ENCODE peak calls at places on chromosomes 5 and 9, in seven cellular contexts. F, B, K, H, E, U and R are unnamed samples.

GRCh38 chr5:137122075-137122474 is 377.1 kb downstream of the SPOCK1 start:
- DNase-seq in B (no peak), F (no peak), U (no peak), E (no peak), K (no peak), H (no peak), R (no peak)

GRCh38 chr9:136050706-136051567 is 44.2 kb downstream of the NACC2 start:
- DNase-seq in E (no peak), B (peak; percentile 23), U (peak; percentile 56), F (no peak), H (no peak), K (no peak), R (no peak)

GRCh38 chr9:125763373-125763772 is 16.2 kb downstream of the PBX3 start:
- DNase-seq in U (peak; percentile 85), K (no peak), F (no peak), B (peak; percentile 82), E (no peak), H (no peak), R (no peak)

GRCh38 chr5:178450121-178450631 is 140.0 kb downstream of the COL23A1 start:
- DNase-seq in B (no peak), E (no peak), H (no peak), K (no peak), F (no peak), U (no peak), R (no peak)

GRCh38 chr5:157799578-157799977 is 56.1 kb downstream of the LSM11 start:
- DNase-seq in H (no peak), U (no peak), B (no peak), E (no peak), F (no peak), K (no peak), R (no peak)

GRCh38 chr9:127158995-127159801 is 36.8 kb upstream of the ANGPTL2 start:
- DNase-seq in H (peak; percentile 83), E (no peak), U (peak; percentile 51), B (peak; percentile 87), F (no peak), K (no peak), R (no peak)

GRCh38 chr5:1325870-1326546 is 18.9 kb downstream of the CLPTM1L start:
- DNase-seq in E (no peak), F (no peak), K (no peak), U (no peak), B (no peak), H (no peak), R (no peak)

GRCh38 chr9:84775056-84775648 is 105.6 kb downstream of the NTRK2 start:
- DNase-seq in U (no peak), E (no peak), K (no peak), F (no peak), H (no peak), B (no peak), R (no peak)

GRCh38 chr9:113913426-113914195 is 37.5 kb downstream of the ZNF618 start:
- DNase-seq in F (no peak), E (no peak), U (no peak), B (peak; percentile 42), K (no peak), H (no peak), R (no peak)

GRCh38 chr5:51033215-51033614 is 350.0 kb upstream of the ISL1 start:
- DNase-seq in K (no peak), F (no peak), H (no peak), B (no peak), E (no peak), U (no peak), R (no peak)